ENCODE peak calls at places on chromosomes 11 and 22, in five cellular contexts. X is PC-3, K is sigmoid colon, G is lower lobe of right lung, T is thoracic aorta. A is an unnamed sample.

GRCh38 chr22:50088096-50088495 is 1.7 kb upstream of the MOV10L1 start:
- DNase-seq in X (no peak), K (no peak), G (no peak), T (no peak), A (no peak)

GRCh38 chr11:95283653-95284052 is 52.7 kb upstream of the SESN3 start:
- DNase-seq in X (no peak), K (no peak), G (no peak), T (no peak), A (no peak)

GRCh38 chr11:20161230-20161918 is 1.1 kb upstream of the DBX1 start:
- DNase-seq in X (no peak), K (no peak), G (no peak), T (no peak), A (no peak)

GRCh38 chr11:43830928-43831440 is 49.6 kb upstream of the ALKBH3 start:
- DNase-seq in X (peak; percentile 97), K (no peak), G (no peak), T (peak; percentile 57), A (no peak)

GRCh38 chr11:118612378-118612777 is 5.0 kb downstream of the PHLDB1 start:
- DNase-seq in X (no peak), K (peak; percentile 66), G (no peak), T (no peak), A (no peak)

GRCh38 chr11:107442715-107443215 is 14.9 kb downstream of the CWF19L2 start:
- DNase-seq in X (no peak), K (no peak), G (no peak), T (no peak), A (no peak)

GRCh38 chr11:46100670-46101069 is 20.6 kb downstream of the PHF21A start:
- DNase-seq in X (no peak), K (no peak), G (no peak), T (no peak), A (no peak)

GRCh38 chr11:102626686-102627085 is 1.6 kb upstream of the MMP20 start:
- DNase-seq in X (no peak), K (no peak), G (no peak), T (no peak), A (no peak)

GRCh38 chr22:24523873-24524272 is 28.7 kb downstream of the UPB1 start:
- DNase-seq in X (no peak), K (no peak), G (no peak), T (no peak), A (no peak)

GRCh38 chr11:107808526-107808925 is 50.1 kb downstream of the SLC35F2 start:
- DNase-seq in X (no peak), K (no peak), G (no peak), T (no peak), A (no peak)

GRCh38 chr11:65547446-65548125 is 10.6 kb downstream of the LTBP3 start:
- DNase-seq in X (no peak), K (no peak), G (no peak), T (no peak), A (no peak)

GRCh38 chr11:44648109-44648508 is 78.7 kb upstream of the TSPAN18 start:
- DNase-seq in X (no peak), K (no peak), G (no peak), T (no peak), A (no peak)

GRCh38 chr22:40088818-40089217 is 88.9 kb upstream of the TNRC6B start:
- DNase-seq in X (no peak), K (no peak), G (no peak), T (no peak), A (no peak)

DNA sequence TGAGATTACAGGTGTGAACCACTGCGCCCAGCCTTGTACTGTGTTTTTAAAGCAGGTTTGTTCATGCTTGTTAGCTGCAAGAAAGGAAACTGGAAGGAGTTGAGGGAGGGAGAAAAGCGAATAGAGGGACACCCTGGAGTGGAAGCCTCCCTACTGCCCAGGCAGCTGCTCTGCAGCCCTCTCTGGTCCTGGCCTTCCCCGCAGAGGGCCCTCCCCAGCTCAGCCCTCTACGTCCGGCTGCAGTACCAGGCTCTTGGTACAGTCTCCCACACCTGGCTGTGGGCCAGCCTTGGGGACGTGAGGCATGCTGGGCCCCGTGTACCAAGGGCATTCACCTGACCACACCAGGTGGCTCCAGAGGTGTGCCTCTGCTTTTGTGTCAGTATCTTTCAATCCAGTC is 70.8 kb downstream of the MED15 start:
- DNase-seq in X (no peak), K (no peak), G (no peak), T (no peak), A (no peak)
- H3K36me3 ChIP-seq in X (peaks cover 37% of the 10 kb centered on the region), K (peaks cover 73% of the 10 kb centered on the region), G (peaks cover 94% of the 10 kb centered on the region), T (peaks cover 38% of the 10 kb centered on the region), A (peaks cover 25% of the 10 kb centered on the region)

GRCh38 chr11:100689141-100689540 is 2.1 kb downstream of the ARHGAP42 start:
- DNase-seq in X (no peak), K (no peak), G (no peak), T (no peak), A (no peak)

GRCh38 chr11:100686476-100686875 is 612 bp upstream of the ARHGAP42 start:
- DNase-seq in X (no peak), K (no peak), G (no peak), T (no peak), A (no peak)

GRCh38 chr11:100684101-100685065 is 2.7 kb upstream of the ARHGAP42 start:
- DNase-seq in X (peak; percentile 78), K (no peak), G (no peak), T (no peak), A (no peak)

GRCh38 chr11:100687630-100688395 is 725 bp downstream of the ARHGAP42 start:
- DNase-seq in X (peak; percentile 81), K (peak; percentile 72), G (peak; percentile 54), T (no peak), A (peak; percentile 71)

DNA sequence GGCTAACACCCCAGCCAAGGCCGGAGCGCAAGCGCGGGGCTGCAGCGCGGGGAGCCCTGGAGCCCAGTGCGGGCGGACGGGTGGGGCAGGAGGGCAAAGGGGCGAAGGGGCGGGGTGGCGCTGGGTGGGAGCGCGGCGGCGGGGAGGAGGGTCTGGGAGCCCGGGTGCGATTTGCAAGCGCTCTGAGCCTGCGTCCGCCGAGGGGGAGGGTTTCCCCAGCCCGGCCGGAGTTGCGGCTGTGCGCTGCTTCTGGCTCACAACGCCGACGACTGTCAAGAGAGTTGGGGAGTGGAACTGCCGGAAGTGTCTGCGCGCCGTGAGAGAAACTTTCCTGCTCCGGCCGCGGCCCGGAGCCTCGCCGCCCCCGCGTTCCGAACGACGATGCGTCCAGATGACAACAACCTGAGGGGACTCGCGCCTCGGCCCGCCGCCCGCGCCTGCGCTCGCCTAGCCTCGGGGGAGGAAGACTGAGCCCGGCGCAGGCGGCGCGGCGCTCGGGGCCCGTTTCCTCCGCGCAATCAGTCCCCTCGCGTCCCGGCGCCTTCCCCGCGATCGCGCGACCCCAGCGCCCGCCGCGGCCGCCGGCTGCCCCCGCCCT is at the start of gene ARHGAP42:
- DNase-seq in X (peak; percentile 72), K (peak; percentile 77), G (peak; percentile 63), T (no peak), A (peak; percentile 76)
- H3K4me1 ChIP-seq in X (peaks cover 68% of the 10 kb centered on the region), K (peaks cover 41% of the 10 kb centered on the region), G (peaks cover 6% of the 10 kb centered on the region), T (peaks cover 5% of the 10 kb centered on the region), A (no peaks in the 10 kb centered on the region)

DNA sequence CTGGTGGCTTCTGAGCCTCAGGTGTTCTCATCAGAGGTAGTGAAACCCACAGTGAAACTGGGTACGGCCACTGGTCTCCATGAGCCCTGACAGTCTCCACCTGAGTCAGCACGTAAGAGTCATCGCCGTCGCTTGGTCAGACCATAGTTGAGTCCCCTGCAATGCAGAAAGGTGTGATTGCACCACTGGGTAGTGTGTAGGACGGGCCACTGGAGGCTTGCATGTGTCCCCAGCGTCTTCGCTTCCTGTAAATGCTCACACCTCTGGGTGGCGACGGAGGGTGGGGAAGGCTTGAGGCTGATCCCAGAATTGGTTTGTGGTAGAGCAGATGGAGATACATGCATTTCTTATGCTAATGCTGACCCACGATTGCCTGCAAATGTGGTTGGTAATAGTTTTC is 26.4 kb downstream of the CTTN start:
- DNase-seq in X (no peak), K (no peak), G (no peak), T (no peak), A (no peak)
- H3K36me3 ChIP-seq in X (peaks cover 77% of the 10 kb centered on the region), K (peaks cover 72% of the 10 kb centered on the region), G (peaks cover 92% of the 10 kb centered on the region), T (peaks cover 65% of the 10 kb centered on the region), A (peaks cover 18% of the 10 kb centered on the region)

GRCh38 chr11:121657191-121657590 is 204.4 kb upstream of the SORL1-AS1 start:
- DNase-seq in X (no peak), K (no peak), G (no peak), T (no peak), A (no peak)
- H3K4me1 ChIP-seq in X (peaks cover 35% of the 10 kb centered on the region), K (peaks cover 31% of the 10 kb centered on the region), G (peaks cover 11% of the 10 kb centered on the region), T (no peaks in the 10 kb centered on the region), A (no peaks in the 10 kb centered on the region)

GRCh38 chr11:47415949-47416472 is 7.6 kb downstream of the SLC39A13 start:
- DNase-seq in X (peak; percentile 89), K (peak; percentile 94), G (peak; percentile 92), T (peak; percentile 80), A (peak; percentile 72)

GRCh38 chr11:47417712-47418111 is 8.5 kb downstream of the PSMC3 start:
- DNase-seq in X (no peak), K (no peak), G (no peak), T (no peak), A (no peak)

GRCh38 chr11:47414685-47415070 is 6.3 kb downstream of the SLC39A13 start:
- DNase-seq in X (no peak), K (peak; percentile 65), G (no peak), T (no peak), A (no peak)

GRCh38 chr11:47415091-47415854 is 6.9 kb downstream of the SLC39A13 start:
- DNase-seq in X (no peak), K (no peak), G (no peak), T (no peak), A (no peak)

DNA sequence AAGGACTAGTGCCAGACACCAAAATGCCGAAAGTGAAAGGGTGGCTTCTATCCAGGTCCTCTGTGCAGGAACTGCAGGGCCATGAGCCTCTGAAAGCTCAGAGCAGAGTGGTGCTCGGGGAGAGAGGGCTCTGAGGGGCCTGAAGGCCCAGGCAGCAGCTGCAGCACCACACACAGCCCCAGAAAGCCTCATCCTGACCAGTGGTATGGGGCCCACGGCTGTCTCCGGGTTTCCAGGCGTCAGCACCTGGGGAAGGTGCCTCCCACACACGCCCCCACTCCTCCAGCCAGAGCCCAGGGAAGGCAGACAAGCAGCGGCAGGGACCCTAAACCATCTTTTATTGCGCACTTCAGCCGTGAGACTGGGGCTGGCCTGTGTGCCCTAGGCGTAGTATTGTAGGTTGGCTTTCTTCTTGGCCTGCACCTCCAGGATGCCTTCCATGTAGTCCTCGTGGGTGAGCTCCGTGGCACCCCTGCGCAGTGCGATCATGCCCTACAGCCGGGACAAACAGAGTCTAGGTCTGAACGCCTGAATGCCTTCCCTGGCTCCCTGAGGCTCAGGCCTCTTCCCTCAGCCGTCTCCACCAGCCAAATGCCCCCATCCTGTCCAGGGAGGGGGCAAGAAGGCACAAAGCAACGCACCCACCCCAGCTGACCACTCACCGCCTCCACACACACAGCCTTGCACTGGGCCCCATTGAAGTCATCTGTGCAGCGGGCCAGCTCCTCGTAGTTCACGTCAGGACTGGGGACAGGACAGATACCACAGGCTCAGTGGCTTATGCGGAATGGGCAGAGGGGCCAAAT is 7.6 kb downstream of the PSMC3 start:
- DNase-seq in X (no peak), K (no peak), G (no peak), T (no peak), A (no peak)
- H3K36me3 ChIP-seq in X (peaks cover 33% of the 10 kb centered on the region), K (peaks cover 58% of the 10 kb centered on the region), G (peaks cover 93% of the 10 kb centered on the region), T (peaks cover 63% of the 10 kb centered on the region), A (peaks cover 12% of the 10 kb centered on the region)

GRCh38 chr11:117225553-117226170 is 6.2 kb downstream of the PCSK7 start:
- DNase-seq in X (no peak), K (peak; percentile 58), G (no peak), T (no peak), A (no peak)
- H3K4me1 ChIP-seq in X (peaks cover 22% of the 10 kb centered on the region), K (peaks cover 72% of the 10 kb centered on the region), G (peaks cover 27% of the 10 kb centered on the region), T (peaks cover 8% of the 10 kb centered on the region), A (peaks cover 29% of the 10 kb centered on the region)

GRCh38 chr11:130523609-130524008 is 75.2 kb downstream of the ADAMTS15 start:
- DNase-seq in X (peak; percentile 92), K (peak; percentile 77), G (no peak), T (no peak), A (no peak)
- H3K36me3 ChIP-seq in X (no peaks in the 10 kb centered on the region), K (no peaks in the 10 kb centered on the region), G (no peaks in the 10 kb centered on the region), T (no peaks in the 10 kb centered on the region), A (no peaks in the 10 kb centered on the region)

GRCh38 chr22:22357024-22357868 is 112.7 kb downstream of the VPREB1 start:
- DNase-seq in X (peak; percentile 74), K (peak; percentile 79), G (peak; percentile 74), T (no peak), A (peak; percentile 86)
- H3K4me1 ChIP-seq in X (no peaks in the 10 kb centered on the region), K (no peaks in the 10 kb centered on the region), G (peaks cover 3% of the 10 kb centered on the region), T (no peaks in the 10 kb centered on the region), A (no peaks in the 10 kb centered on the region)

A was measured in colonic mucosa.